ENCODE peak calls at places on chromosomes 6 and 20, in seven cellular contexts. B is uterus, W is foreskin fibroblast, A is endodermal cell, D is Peyer's patch, X is lung, G is MCF 10A. U is an unnamed sample.
A peak's percentile ranks its signal among the peaks of the same experiment; 100 is the strongest.

GRCh38 chr20:31497838-31498540 is 16.3 kb upstream of the HM13 start:
- DNase-seq in B (peak; percentile 53), W (peak; percentile 35), A (peak; percentile 64), D (no peak), X (no peak), G (peak; percentile 25), U (peak; percentile 89)

GRCh38 chr6:13360671-13361540 is 32.6 kb upstream of the TBC1D7 start:
- DNase-seq in B (no peak), W (no peak), A (no peak), D (no peak), X (no peak), G (no peak), U (no peak)

GRCh38 chr6:145544031-145544430 is 191.3 kb downstream of the EPM2A start:
- DNase-seq in B (peak; percentile 18), W (peak; percentile 85), A (no peak), D (no peak), X (no peak), G (peak; percentile 91), U (peak; percentile 39)

GRCh38 chr6:155080876-155081845 is 86.0 kb downstream of the TIAM2 start:
- DNase-seq in B (no peak), W (peak; percentile 27), A (peak; percentile 69), D (no peak), X (no peak), G (no peak), U (peak; percentile 91)

GRCh38 chr6:12012566-12013367 is 655 bp downstream of the HIVEP1 start:
- DNase-seq in B (peak; percentile 63), W (peak; percentile 90), A (peak; percentile 92), D (peak; percentile 73), X (peak; percentile 82), G (peak; percentile 89), U (peak; percentile 81)

GRCh38 chr20:38729767-38730166 is 5.5 kb downstream of the SLC32A1 start:
- DNase-seq in B (no peak), W (no peak), A (no peak), D (no peak), X (no peak), G (no peak), U (no peak)

GRCh38 chr6:127198549-127198948 is 68.1 kb upstream of the RNF146 start:
- DNase-seq in B (no peak), W (peak; percentile 76), A (no peak), D (no peak), X (no peak), G (peak; percentile 14), U (peak; percentile 60)

GRCh38 chr6:166194885-166195860 is 27.5 kb upstream of the TBXT start:
- DNase-seq in B (no peak), W (no peak), A (peak; percentile 67), D (no peak), X (no peak), G (no peak), U (no peak)

GRCh38 chr6:39753745-39754084 is 28.5 kb upstream of the KIF6 start:
- DNase-seq in B (peak; percentile 53), W (peak; percentile 17), A (no peak), D (no peak), X (no peak), G (no peak), U (peak; percentile 56)

GRCh38 chr20:25306991-25307903 is 59.4 kb downstream of the PYGB start:
- DNase-seq in B (no peak), W (no peak), A (no peak), D (no peak), X (no peak), G (no peak), U (no peak)

DNA sequence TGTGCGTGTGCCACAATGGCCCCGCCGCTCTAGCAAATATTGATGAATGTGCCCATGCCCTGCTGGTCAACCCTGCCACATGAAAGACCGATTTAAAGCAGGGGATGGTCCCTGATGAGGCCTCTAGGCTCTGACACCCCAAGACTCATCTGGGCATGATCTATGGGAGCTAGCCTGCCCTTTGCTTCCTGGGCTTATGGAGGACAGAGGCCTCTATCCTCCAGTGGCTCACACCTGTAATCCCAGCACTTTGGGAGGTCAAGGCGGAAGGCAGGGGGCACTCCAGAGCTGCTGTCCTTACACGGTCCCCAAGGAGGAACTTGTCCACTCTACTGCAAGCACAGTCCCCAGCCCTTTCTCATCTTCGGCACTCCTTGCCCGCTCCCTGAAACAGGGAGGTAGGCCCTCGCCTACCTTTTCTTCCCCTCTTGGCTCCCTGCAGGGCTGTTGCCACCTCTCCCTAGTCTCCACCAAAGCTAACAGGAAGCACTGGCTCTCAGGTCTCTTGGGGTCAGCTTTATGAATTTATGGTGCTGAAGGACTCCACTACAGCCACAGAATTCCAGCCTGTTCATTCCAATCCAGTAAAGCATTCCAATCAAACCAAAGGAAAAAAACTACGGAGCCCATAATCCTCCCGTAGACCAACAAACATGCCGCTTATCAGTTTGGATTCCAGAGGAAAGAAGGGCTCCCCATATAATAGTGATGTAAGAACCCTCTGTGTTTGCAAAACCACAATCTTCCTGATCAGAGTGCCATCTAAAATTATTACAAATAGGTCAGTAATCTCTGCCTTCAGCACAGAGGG is 48.7 kb upstream of the FOXQ1 start:
- DNase-seq in B (no peak), W (peak; percentile 55), A (peak; percentile 79), D (no peak), X (peak; percentile 41), G (peak; percentile 25), U (peak; percentile 61)
- TF ChIP-seq CTCF in B (no peak), W (no peak), A (peak; percentile 74), D (no peak), X (no peak), G (no peak), U (no peak)

DNA sequence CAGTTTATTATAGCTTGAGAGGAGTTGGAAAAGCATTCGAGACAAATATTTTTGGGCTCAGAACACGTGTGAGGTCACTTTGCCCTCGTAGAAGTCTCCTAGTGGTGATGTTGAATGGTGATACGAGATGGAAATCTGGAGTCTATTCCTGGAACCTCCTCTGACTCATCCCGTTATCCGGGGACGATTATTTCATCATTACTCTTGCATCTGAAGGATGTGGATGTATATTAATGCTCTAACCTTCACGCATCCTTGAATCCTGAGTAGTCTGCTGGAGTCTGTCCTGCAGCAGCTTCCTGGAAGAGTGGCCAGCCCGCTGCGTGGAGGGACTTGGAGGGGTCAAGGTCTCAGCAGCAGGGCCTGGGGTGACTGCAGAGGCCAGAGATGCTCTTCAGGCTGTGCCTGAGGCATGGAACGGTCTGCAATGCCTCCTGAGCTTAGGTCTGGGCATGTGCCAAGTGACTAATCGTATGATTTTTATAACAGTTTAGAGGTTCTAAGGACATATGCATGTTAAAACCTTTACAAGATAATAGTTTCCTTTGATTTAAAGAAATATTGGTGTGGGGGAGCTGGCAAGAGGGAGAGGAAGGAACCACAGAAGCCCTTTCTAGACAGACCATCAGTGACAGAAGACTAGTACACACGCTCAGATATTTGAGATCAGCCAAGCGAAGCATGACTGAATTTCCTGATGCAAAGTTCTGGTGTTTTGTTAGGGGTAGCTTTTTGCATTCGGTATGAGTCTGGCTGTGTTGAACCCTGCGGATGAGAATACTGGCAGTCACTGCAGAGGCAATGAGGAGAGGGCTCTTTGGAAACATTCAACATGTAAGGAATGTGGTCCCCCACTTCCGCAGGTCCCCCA is 400.2 kb downstream of the QKI start:
- DNase-seq in B (peak; percentile 34), W (peak; percentile 87), A (no peak), D (no peak), X (no peak), G (peak; percentile 91), U (peak; percentile 77)
- TF ChIP-seq CTCF in B (peak; percentile 30), W (no peak), A (no peak), D (no peak), X (no peak), G (no peak), U (no peak)

DNA sequence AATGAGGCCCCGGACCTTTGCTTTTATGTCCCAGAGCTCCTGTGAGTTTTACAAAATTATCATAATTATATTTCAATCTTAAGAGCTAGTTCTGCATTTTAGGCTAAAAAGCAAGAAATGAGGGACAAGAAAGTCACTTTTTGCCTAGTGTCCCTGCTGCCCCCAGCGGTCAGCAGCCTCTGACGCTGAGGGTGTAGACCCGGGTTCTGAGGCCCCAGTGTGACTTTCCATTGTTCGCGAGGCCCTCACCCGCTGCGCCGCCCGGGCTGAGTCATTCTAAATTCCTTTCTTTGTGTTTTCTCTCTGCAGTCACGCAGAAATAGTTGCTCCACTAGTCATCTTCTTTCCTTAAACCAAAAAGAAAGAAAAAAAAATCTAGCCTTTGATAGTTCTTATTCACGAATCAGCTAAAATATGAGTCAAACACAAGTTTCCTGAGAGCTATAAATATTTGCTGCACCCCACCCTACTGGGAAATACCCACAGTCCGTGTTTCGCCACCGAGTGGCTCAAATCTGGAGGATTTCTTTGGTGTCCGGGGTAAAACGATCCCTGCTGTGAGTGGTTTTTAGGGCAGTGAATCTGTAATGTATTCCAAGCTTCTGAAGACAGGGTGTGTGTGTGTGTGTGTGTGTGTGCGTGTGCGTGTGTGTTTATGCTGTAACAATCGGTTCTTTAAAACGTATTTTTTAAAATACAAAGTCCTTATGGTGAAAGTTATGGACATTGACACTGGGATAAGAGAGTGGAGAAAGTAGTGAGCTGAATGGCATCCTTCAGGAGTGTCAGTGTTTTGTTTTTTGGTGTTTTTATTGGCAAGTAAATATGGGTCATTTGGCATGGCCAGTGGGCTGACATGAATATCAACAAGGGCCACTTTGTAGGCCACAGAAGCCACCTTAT is 59.7 kb upstream of the EEF1A1 start:
- DNase-seq in B (peak; percentile 84), W (peak; percentile 99), A (peak; percentile 99), D (peak; percentile 70), X (peak; percentile 79), G (peak; percentile 94), U (peak; percentile 99)
- TF ChIP-seq CTCF in B (peak; percentile 44), W (peak; percentile 45), A (peak; percentile 82), D (peak; percentile 19), X (peak; percentile 11), G (peak; percentile 17), U (peak; percentile 53)

GRCh38 chr6:21259660-21260059 is 333.9 kb upstream of the SOX4 start:
- DNase-seq in B (no peak), W (no peak), A (no peak), D (no peak), X (no peak), G (no peak), U (no peak)

GRCh38 chr6:21265264-21266044 is 328.1 kb upstream of the SOX4 start:
- DNase-seq in B (no peak), W (peak; percentile 72), A (no peak), D (no peak), X (no peak), G (peak; percentile 6), U (peak; percentile 8)

GRCh38 chr6:21264288-21264818 is 329.2 kb upstream of the SOX4 start:
- DNase-seq in B (no peak), W (peak; percentile 12), A (no peak), D (no peak), X (no peak), G (no peak), U (no peak)

GRCh38 chr6:21262504-21262903 is 331.0 kb upstream of the SOX4 start:
- DNase-seq in B (no peak), W (no peak), A (no peak), D (no peak), X (no peak), G (no peak), U (no peak)

DNA sequence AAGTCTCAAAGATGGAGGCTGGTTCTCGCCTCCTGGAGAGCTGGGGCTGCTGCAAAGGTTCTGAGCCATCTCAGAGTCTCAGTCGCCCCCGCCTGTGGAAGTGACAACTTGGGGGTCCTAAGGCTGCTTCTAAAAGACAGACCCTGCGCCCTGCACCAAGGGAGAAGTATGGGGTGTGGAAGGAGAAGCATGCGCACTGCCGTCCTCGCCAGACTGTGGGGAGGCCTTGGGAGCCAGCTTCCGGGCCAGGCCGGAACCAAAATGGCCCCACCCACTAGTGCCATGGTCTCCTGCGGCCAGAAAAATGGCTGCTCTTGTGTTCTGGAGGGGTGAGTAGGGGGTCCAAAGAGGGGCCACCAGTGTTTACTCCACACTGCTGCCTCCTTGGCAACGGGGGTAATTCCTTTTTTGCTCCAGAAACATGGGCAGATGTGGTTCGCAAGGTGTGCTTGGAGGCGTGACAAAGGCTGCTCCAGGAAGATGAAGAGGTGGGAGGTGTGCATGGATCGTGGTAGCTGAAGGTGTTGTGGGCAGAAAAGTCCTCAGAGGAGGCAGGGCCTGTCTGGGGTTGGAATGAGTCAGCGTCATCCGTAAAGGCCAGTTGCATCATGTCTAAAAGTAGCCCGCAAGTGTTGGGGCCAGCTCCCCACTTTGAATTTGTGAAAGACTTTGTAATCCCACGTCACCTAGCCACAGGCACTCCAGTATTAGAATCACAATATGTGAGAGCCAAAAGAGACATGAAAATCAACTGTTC is 329.8 kb upstream of the SOX4 start:
- DNase-seq in B (no peak), W (peak; percentile 26), A (no peak), D (no peak), X (no peak), G (peak; percentile 89), U (peak; percentile 8)
- TF ChIP-seq CTCF in B (no peak), W (no peak), A (no peak), D (no peak), X (no peak), G (no peak), U (no peak)